ENCODE peak calls at places on chromosome 10, in nine cellular contexts. One of them, this sample, is unnamed.

GRCh38 chr10:77943086-77943901 is 16.7 kb upstream of the DLG5 start:
- DNase-seq in mammary epithelial cell: peak
- DNase-seq in heart left ventricle: no peak
- DNase-seq in H9: peak
- DNase-seq in upper lobe of right lung: no peak
- DNase-seq in adrenal gland: no peak
- DNase-seq in HFF-Myc: no peak
- DNase-seq in RWPE1: peak
- DNase-seq in heart right ventricle: no peak
- DNase-seq in this sample: no peak

GRCh38 chr10:1137499-1138163 is 81.4 kb downstream of the WDR37 start:
- DNase-seq in heart left ventricle: no peak
- DNase-seq in RWPE1: no peak
- DNase-seq in HFF-Myc: no peak
- DNase-seq in mammary epithelial cell: no peak
- DNase-seq in upper lobe of right lung: no peak
- DNase-seq in adrenal gland: no peak
- DNase-seq in H9: no peak
- DNase-seq in heart right ventricle: no peak
- DNase-seq in this sample: peak

GRCh38 chr10:13001041-13001886 is at the start of gene CCDC3:
- DNase-seq in H9: peak
- DNase-seq in RWPE1: peak
- DNase-seq in adrenal gland: no peak
- DNase-seq in HFF-Myc: no peak
- DNase-seq in heart left ventricle: peak
- DNase-seq in mammary epithelial cell: no peak
- DNase-seq in heart right ventricle: peak
- DNase-seq in upper lobe of right lung: no peak
- DNase-seq in this sample: no peak

GRCh38 chr10:86753638-86754434 is 2.6 kb upstream of the BMPR1A start:
- DNase-seq in RWPE1: peak
- DNase-seq in adrenal gland: no peak
- DNase-seq in mammary epithelial cell: no peak
- DNase-seq in HFF-Myc: no peak
- DNase-seq in upper lobe of right lung: peak
- DNase-seq in H9: no peak
- DNase-seq in heart left ventricle: peak
- DNase-seq in heart right ventricle: peak
- DNase-seq in this sample: no peak

GRCh38 chr10:110629680-110630191 is 14.4 kb upstream of the RBM20 start:
- DNase-seq in H9: no peak
- DNase-seq in heart left ventricle: no peak
- DNase-seq in upper lobe of right lung: no peak
- DNase-seq in heart right ventricle: no peak
- DNase-seq in adrenal gland: no peak
- DNase-seq in RWPE1: peak
- DNase-seq in HFF-Myc: no peak
- DNase-seq in mammary epithelial cell: peak
- DNase-seq in this sample: no peak

GRCh38 chr10:47040681-47041080 is 129.5 kb downstream of the PTPN20 start:
- DNase-seq in heart left ventricle: no peak
- DNase-seq in mammary epithelial cell: no peak
- DNase-seq in RWPE1: no peak
- DNase-seq in adrenal gland: no peak
- DNase-seq in H9: no peak
- DNase-seq in heart right ventricle: no peak
- DNase-seq in HFF-Myc: no peak
- DNase-seq in upper lobe of right lung: no peak
- DNase-seq in this sample: no peak

GRCh38 chr10:102831322-102832071 is 5.7 kb downstream of the CYP17A1 start:
- DNase-seq in HFF-Myc: peak
- DNase-seq in heart right ventricle: no peak
- DNase-seq in adrenal gland: peak
- DNase-seq in heart left ventricle: no peak
- DNase-seq in mammary epithelial cell: no peak
- DNase-seq in upper lobe of right lung: no peak
- DNase-seq in RWPE1: no peak
- DNase-seq in H9: no peak
- DNase-seq in this sample: no peak

GRCh38 chr10:70571236-70571635 is 31.3 kb downstream of the PRF1 start:
- DNase-seq in mammary epithelial cell: no peak
- DNase-seq in upper lobe of right lung: no peak
- DNase-seq in heart right ventricle: no peak
- DNase-seq in RWPE1: no peak
- DNase-seq in adrenal gland: no peak
- DNase-seq in H9: no peak
- DNase-seq in HFF-Myc: no peak
- DNase-seq in heart left ventricle: no peak
- DNase-seq in this sample: no peak

GRCh38 chr10:13658256-13658655 is 71.5 kb downstream of the PRPF18 start:
- DNase-seq in heart right ventricle: no peak
- DNase-seq in HFF-Myc: no peak
- DNase-seq in adrenal gland: no peak
- DNase-seq in mammary epithelial cell: no peak
- DNase-seq in upper lobe of right lung: no peak
- DNase-seq in H9: no peak
- DNase-seq in heart left ventricle: no peak
- DNase-seq in RWPE1: no peak
- DNase-seq in this sample: no peak

GRCh38 chr10:20995123-20995978 is 98.2 kb upstream of the NEBL start:
- DNase-seq in RWPE1: no peak
- DNase-seq in heart right ventricle: no peak
- DNase-seq in HFF-Myc: no peak
- DNase-seq in H9: no peak
- DNase-seq in adrenal gland: no peak
- DNase-seq in heart left ventricle: no peak
- DNase-seq in upper lobe of right lung: no peak
- DNase-seq in mammary epithelial cell: no peak
- DNase-seq in this sample: no peak

GRCh38 chr10:43214071-43214955 is 52.6 kb downstream of the RASGEF1A start:
- DNase-seq in HFF-Myc: no peak
- DNase-seq in mammary epithelial cell: peak
- DNase-seq in heart right ventricle: no peak
- DNase-seq in adrenal gland: no peak
- DNase-seq in upper lobe of right lung: no peak
- DNase-seq in RWPE1: peak
- DNase-seq in H9: no peak
- DNase-seq in heart left ventricle: no peak
- DNase-seq in this sample: no peak

GRCh38 chr10:124096494-124096893 is 3.1 kb upstream of the CHST15 start:
- DNase-seq in heart left ventricle: no peak
- DNase-seq in RWPE1: no peak
- DNase-seq in heart right ventricle: no peak
- DNase-seq in mammary epithelial cell: no peak
- DNase-seq in H9: no peak
- DNase-seq in adrenal gland: no peak
- DNase-seq in HFF-Myc: no peak
- DNase-seq in upper lobe of right lung: no peak
- DNase-seq in this sample: no peak

GRCh38 chr10:132143162-132143561 is 43.6 kb upstream of the DPYSL4 start:
- DNase-seq in upper lobe of right lung: no peak
- DNase-seq in heart left ventricle: no peak
- DNase-seq in RWPE1: no peak
- DNase-seq in adrenal gland: no peak
- DNase-seq in HFF-Myc: no peak
- DNase-seq in heart right ventricle: no peak
- DNase-seq in H9: no peak
- DNase-seq in mammary epithelial cell: no peak
- DNase-seq in this sample: no peak

GRCh38 chr10:79547973-79548372 is 12.2 kb downstream of the SFTPA2 start:
- DNase-seq in heart right ventricle: no peak
- DNase-seq in H9: no peak
- DNase-seq in HFF-Myc: no peak
- DNase-seq in adrenal gland: no peak
- DNase-seq in RWPE1: no peak
- DNase-seq in upper lobe of right lung: no peak
- DNase-seq in mammary epithelial cell: no peak
- DNase-seq in heart left ventricle: no peak
- DNase-seq in this sample: no peak

DNA sequence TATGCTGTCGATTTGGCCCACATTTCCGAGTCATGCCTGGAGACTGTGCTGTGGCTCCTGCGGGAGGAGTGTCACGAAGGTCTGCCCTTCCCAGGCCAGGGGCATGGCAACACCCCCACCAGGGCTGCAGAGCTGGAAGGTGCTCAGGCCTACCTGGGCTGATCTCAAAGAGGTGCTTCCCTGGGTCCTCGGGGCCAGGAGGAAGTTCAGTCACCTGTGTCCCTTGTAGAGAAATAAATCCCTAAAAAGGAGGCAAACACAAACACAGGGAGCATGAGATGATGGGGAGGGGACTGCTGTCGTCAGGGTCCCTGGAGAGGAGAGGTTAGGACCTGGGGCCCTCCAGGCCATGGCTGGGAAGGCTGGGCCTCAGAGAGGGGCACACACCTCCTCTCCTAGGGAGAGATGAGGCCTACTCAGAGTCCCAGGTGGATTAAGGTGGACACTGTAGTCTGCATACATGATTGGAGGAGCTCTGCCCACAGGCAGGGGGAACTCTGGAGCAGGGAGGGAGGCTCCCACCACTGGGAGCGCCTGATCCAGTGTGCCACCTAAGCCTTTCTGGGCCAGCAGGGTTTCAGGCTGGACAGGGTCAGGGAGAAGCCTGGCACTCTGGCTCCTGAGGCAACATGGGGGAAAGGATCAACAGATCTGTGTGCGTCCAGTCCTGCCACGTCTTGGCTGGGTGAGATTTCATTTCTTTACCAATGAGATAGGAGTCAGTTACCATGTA is 49.4 kb downstream of the ARHGAP22 start:
- DNase-seq in heart left ventricle: no peak
- DNase-seq in HFF-Myc: no peak
- DNase-seq in heart right ventricle: no peak
- DNase-seq in adrenal gland: no peak
- DNase-seq in H9: peak
- DNase-seq in upper lobe of right lung: no peak
- DNase-seq in RWPE1: no peak
- DNase-seq in mammary epithelial cell: no peak
- DNase-seq in this sample: peak
- TF ChIP-seq CTCF in heart left ventricle: no peak
- TF ChIP-seq CTCF in HFF-Myc: no peak
- TF ChIP-seq CTCF in heart right ventricle: no peak
- TF ChIP-seq CTCF in adrenal gland: no peak
- TF ChIP-seq CTCF in H9: peak
- TF ChIP-seq CTCF in upper lobe of right lung: no peak
- TF ChIP-seq CTCF in RWPE1: no peak
- TF ChIP-seq CTCF in mammary epithelial cell: no peak
- TF ChIP-seq CTCF in this sample: no peak

GRCh38 chr10:25206693-25207414 is 32.1 kb downstream of the GPR158 start:
- DNase-seq in upper lobe of right lung: no peak
- DNase-seq in heart left ventricle: no peak
- DNase-seq in adrenal gland: no peak
- DNase-seq in mammary epithelial cell: no peak
- DNase-seq in HFF-Myc: no peak
- DNase-seq in RWPE1: no peak
- DNase-seq in H9: no peak
- DNase-seq in heart right ventricle: no peak
- DNase-seq in this sample: no peak
- TF ChIP-seq CTCF in upper lobe of right lung: no peak
- TF ChIP-seq CTCF in heart left ventricle: no peak
- TF ChIP-seq CTCF in adrenal gland: no peak
- TF ChIP-seq CTCF in mammary epithelial cell: no peak
- TF ChIP-seq CTCF in HFF-Myc: no peak
- TF ChIP-seq CTCF in RWPE1: no peak
- TF ChIP-seq CTCF in H9: no peak
- TF ChIP-seq CTCF in heart right ventricle: no peak
- TF ChIP-seq CTCF in this sample: no peak

DNA sequence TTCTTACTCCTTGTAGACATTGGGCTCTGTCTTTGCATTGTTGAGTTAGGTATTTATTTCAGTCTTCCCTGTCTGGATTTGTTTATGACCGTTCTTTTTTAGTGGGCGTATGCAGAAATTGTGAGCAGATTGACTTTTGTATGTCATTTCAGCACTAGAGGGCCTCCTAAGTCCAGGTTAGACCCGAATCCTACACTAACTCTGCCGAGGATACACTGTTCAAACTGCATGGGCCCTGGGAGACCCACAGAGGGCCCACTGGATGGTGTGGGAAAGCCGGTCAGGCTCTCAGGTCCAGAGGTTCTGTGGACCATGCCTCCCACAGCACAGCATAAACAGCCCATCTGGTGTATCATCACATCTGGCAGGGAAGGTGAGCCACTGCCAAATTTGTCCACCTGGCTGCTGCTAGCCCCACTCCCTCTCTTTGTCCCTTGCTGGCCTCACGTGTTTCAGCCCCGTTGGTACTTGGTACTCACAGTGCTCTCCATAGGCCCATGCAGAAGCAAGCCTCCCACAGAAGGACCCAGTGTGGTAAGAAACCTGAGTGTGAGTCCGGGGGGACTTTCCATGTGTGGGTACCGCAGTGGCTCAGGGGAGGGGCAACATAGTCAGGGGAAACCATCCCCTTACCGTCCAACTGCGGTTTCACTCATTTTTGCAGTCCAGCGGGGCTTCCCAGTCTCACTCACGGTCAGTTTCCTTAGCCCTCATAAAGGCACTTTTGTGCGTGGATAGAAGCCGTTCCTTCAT is 112.8 kb downstream of the APBB1IP start:
- DNase-seq in heart right ventricle: no peak
- DNase-seq in mammary epithelial cell: peak
- DNase-seq in adrenal gland: no peak
- DNase-seq in heart left ventricle: no peak
- DNase-seq in HFF-Myc: no peak
- DNase-seq in upper lobe of right lung: no peak
- DNase-seq in H9: peak
- DNase-seq in RWPE1: no peak
- DNase-seq in this sample: no peak
- TF ChIP-seq CTCF in heart right ventricle: no peak
- TF ChIP-seq CTCF in mammary epithelial cell: peak
- TF ChIP-seq CTCF in adrenal gland: no peak
- TF ChIP-seq CTCF in heart left ventricle: no peak
- TF ChIP-seq CTCF in HFF-Myc: no peak
- TF ChIP-seq CTCF in upper lobe of right lung: no peak
- TF ChIP-seq CTCF in H9: peak
- TF ChIP-seq CTCF in RWPE1: no peak
- TF ChIP-seq CTCF in this sample: no peak

DNA sequence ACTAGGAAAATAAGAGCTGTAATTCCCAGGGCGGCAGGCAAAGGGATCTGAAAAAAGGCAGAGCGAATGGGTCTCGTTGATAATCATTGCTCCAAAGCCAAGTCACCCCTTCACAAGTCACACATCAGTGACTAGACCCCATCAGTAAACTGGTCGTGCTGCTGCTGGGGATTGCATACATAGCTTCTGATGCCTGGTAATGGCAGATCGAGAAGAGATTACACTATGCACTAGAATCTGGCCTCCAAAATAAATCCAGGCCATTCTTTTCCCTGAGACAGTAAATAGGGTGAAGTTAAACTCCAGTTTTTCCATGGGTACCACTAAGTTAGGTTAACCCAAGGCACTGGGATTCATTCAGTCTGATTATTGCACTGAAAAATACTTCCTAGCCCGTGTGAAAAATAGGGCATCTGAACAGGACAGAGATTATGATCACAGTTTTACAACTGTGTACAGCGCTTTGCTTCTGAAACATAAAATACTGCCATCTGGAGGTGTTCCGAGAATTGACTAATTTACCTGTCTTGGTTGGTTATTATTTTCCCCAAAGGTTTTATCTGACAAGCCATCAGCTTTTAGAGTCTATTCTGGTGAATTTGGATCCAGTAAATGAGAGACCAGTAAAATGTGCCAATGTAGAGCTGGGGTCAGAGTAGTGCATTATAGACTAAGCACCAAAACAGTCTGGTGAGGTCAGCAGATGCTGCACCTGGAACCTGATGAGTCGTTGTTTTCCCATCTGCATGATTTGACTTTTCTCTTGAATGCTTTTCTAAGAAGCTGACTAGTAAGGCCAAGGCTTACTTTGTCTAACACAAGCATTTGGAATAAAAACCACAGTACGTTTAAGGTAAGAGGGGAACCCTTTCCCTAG is 82.9 kb upstream of the AFAP1L2 start:
- DNase-seq in heart right ventricle: no peak
- DNase-seq in HFF-Myc: peak
- DNase-seq in mammary epithelial cell: peak
- DNase-seq in RWPE1: peak
- DNase-seq in heart left ventricle: no peak
- DNase-seq in H9: no peak
- DNase-seq in upper lobe of right lung: no peak
- DNase-seq in adrenal gland: no peak
- DNase-seq in this sample: no peak
- TF ChIP-seq CTCF in heart right ventricle: no peak
- TF ChIP-seq CTCF in HFF-Myc: no peak
- TF ChIP-seq CTCF in mammary epithelial cell: peak
- TF ChIP-seq CTCF in RWPE1: no peak
- TF ChIP-seq CTCF in heart left ventricle: no peak
- TF ChIP-seq CTCF in H9: peak
- TF ChIP-seq CTCF in upper lobe of right lung: no peak
- TF ChIP-seq CTCF in adrenal gland: peak
- TF ChIP-seq CTCF in this sample: no peak